ENCODE peak calls at places on chromosomes 1 and 21, in ten cellular contexts. One of them, this sample, is unnamed.

GRCh38 chr1:151939789-151940188 is 30.5 kb upstream of the THEM4 start:
- DNase-seq in NCI-H2171: no peak
- DNase-seq in anterior cingulate cortex: no peak
- DNase-seq in neural progenitor cell: no peak
- DNase-seq in NCI-H774: no peak
- DNase-seq in fibroblast of lung: no peak
- DNase-seq in adrenal gland: no peak
- DNase-seq in uterus: no peak
- DNase-seq in NB4: no peak
- DNase-seq in NCI-H1105: no peak
- DNase-seq in this sample: peak

GRCh38 chr1:200243042-200243437 is 166.8 kb downstream of the ZNF281 start:
- DNase-seq in NCI-H2171: peak
- DNase-seq in anterior cingulate cortex: no peak
- DNase-seq in neural progenitor cell: peak
- DNase-seq in NCI-H774: peak
- DNase-seq in fibroblast of lung: peak
- DNase-seq in adrenal gland: no peak
- DNase-seq in uterus: no peak
- DNase-seq in NB4: peak
- DNase-seq in NCI-H1105: no peak
- DNase-seq in this sample: no peak

GRCh38 chr1:64343105-64343960 is 126.6 kb upstream of the CACHD1 start:
- DNase-seq in NCI-H2171: no peak
- DNase-seq in anterior cingulate cortex: no peak
- DNase-seq in neural progenitor cell: no peak
- DNase-seq in NCI-H774: peak
- DNase-seq in fibroblast of lung: peak
- DNase-seq in adrenal gland: no peak
- DNase-seq in uterus: no peak
- DNase-seq in NB4: no peak
- DNase-seq in NCI-H1105: peak
- DNase-seq in this sample: no peak

GRCh38 chr1:1236945-1237873 is 5.2 kb downstream of the B3GALT6 start:
- DNase-seq in NCI-H2171: no peak
- DNase-seq in anterior cingulate cortex: no peak
- DNase-seq in neural progenitor cell: no peak
- DNase-seq in NCI-H774: no peak
- DNase-seq in fibroblast of lung: no peak
- DNase-seq in adrenal gland: no peak
- DNase-seq in uterus: no peak
- DNase-seq in NB4: no peak
- DNase-seq in NCI-H1105: no peak
- DNase-seq in this sample: no peak

GRCh38 chr21:33443174-33443573 is 36.6 kb downstream of the TMEM50B start:
- DNase-seq in NCI-H2171: no peak
- DNase-seq in anterior cingulate cortex: no peak
- DNase-seq in neural progenitor cell: no peak
- DNase-seq in NCI-H774: peak
- DNase-seq in fibroblast of lung: no peak
- DNase-seq in adrenal gland: no peak
- DNase-seq in uterus: no peak
- DNase-seq in NB4: no peak
- DNase-seq in NCI-H1105: no peak
- DNase-seq in this sample: no peak

GRCh38 chr21:29219165-29219770 is 79.5 kb upstream of the BACH1 start:
- DNase-seq in NCI-H2171: no peak
- DNase-seq in anterior cingulate cortex: no peak
- DNase-seq in neural progenitor cell: no peak
- DNase-seq in NCI-H774: no peak
- DNase-seq in fibroblast of lung: peak
- DNase-seq in adrenal gland: no peak
- DNase-seq in uterus: no peak
- DNase-seq in NB4: no peak
- DNase-seq in NCI-H1105: no peak
- DNase-seq in this sample: no peak

GRCh38 chr1:79044974-79045650 is 38.6 kb upstream of the ADGRL4 start:
- DNase-seq in NCI-H2171: no peak
- DNase-seq in anterior cingulate cortex: no peak
- DNase-seq in neural progenitor cell: peak
- DNase-seq in NCI-H774: no peak
- DNase-seq in fibroblast of lung: no peak
- DNase-seq in adrenal gland: no peak
- DNase-seq in uterus: no peak
- DNase-seq in NB4: peak
- DNase-seq in NCI-H1105: no peak
- DNase-seq in this sample: no peak

GRCh38 chr1:17438176-17438976 is 1.1 kb downstream of the RCC2 start:
- DNase-seq in NCI-H2171: peak
- DNase-seq in anterior cingulate cortex: peak
- DNase-seq in neural progenitor cell: peak
- DNase-seq in NCI-H774: peak
- DNase-seq in fibroblast of lung: peak
- DNase-seq in adrenal gland: peak
- DNase-seq in uterus: peak
- DNase-seq in NB4: peak
- DNase-seq in NCI-H1105: peak
- DNase-seq in this sample: peak

GRCh38 chr1:159068877-159069276 is 7.7 kb downstream of the AIM2 start:
- DNase-seq in NCI-H2171: no peak
- DNase-seq in anterior cingulate cortex: no peak
- DNase-seq in neural progenitor cell: no peak
- DNase-seq in NCI-H774: no peak
- DNase-seq in fibroblast of lung: peak
- DNase-seq in adrenal gland: no peak
- DNase-seq in uterus: no peak
- DNase-seq in NB4: peak
- DNase-seq in NCI-H1105: no peak
- DNase-seq in this sample: no peak

GRCh38 chr1:173603056-173603591 is at the start of gene SLC9C2:
- DNase-seq in NCI-H2171: no peak
- DNase-seq in anterior cingulate cortex: no peak
- DNase-seq in neural progenitor cell: no peak
- DNase-seq in NCI-H774: no peak
- DNase-seq in fibroblast of lung: peak
- DNase-seq in adrenal gland: peak
- DNase-seq in uterus: no peak
- DNase-seq in NB4: peak
- DNase-seq in NCI-H1105: no peak
- DNase-seq in this sample: no peak

GRCh38 chr1:210400043-210400840 is 71.5 kb downstream of the HHAT start:
- DNase-seq in NCI-H2171: peak
- DNase-seq in anterior cingulate cortex: peak
- DNase-seq in neural progenitor cell: peak
- DNase-seq in NCI-H774: peak
- DNase-seq in fibroblast of lung: peak
- DNase-seq in adrenal gland: peak
- DNase-seq in uterus: peak
- DNase-seq in NB4: peak
- DNase-seq in NCI-H1105: peak
- DNase-seq in this sample: peak

GRCh38 chr1:176852124-176852523 is 312.4 kb downstream of the ASTN1 start:
- DNase-seq in NCI-H2171: no peak
- DNase-seq in anterior cingulate cortex: no peak
- DNase-seq in neural progenitor cell: no peak
- DNase-seq in NCI-H774: no peak
- DNase-seq in fibroblast of lung: no peak
- DNase-seq in adrenal gland: no peak
- DNase-seq in uterus: no peak
- DNase-seq in NB4: no peak
- DNase-seq in NCI-H1105: no peak
- DNase-seq in this sample: no peak

GRCh38 chr21:39885119-39885848 is 18.0 kb downstream of the PCP4 start:
- DNase-seq in NCI-H2171: peak
- DNase-seq in anterior cingulate cortex: peak
- DNase-seq in neural progenitor cell: peak
- DNase-seq in NCI-H774: no peak
- DNase-seq in fibroblast of lung: no peak
- DNase-seq in adrenal gland: peak
- DNase-seq in uterus: peak
- DNase-seq in NB4: peak
- DNase-seq in NCI-H1105: peak
- DNase-seq in this sample: no peak

GRCh38 chr1:203147376-203147775 is 19.9 kb downstream of the ADORA1 start:
- DNase-seq in NCI-H2171: no peak
- DNase-seq in anterior cingulate cortex: peak
- DNase-seq in neural progenitor cell: no peak
- DNase-seq in NCI-H774: no peak
- DNase-seq in fibroblast of lung: no peak
- DNase-seq in adrenal gland: no peak
- DNase-seq in uterus: no peak
- DNase-seq in NB4: no peak
- DNase-seq in NCI-H1105: no peak
- DNase-seq in this sample: no peak

GRCh38 chr1:236944556-236944955 is 59.7 kb downstream of the MT1HL1 start:
- DNase-seq in NCI-H2171: no peak
- DNase-seq in anterior cingulate cortex: no peak
- DNase-seq in neural progenitor cell: no peak
- DNase-seq in NCI-H774: no peak
- DNase-seq in fibroblast of lung: no peak
- DNase-seq in adrenal gland: no peak
- DNase-seq in uterus: no peak
- DNase-seq in NB4: no peak
- DNase-seq in NCI-H1105: no peak
- DNase-seq in this sample: no peak

GRCh38 chr1:52771384-52771783 is 45.1 kb downstream of the ZYG11B start:
- DNase-seq in NCI-H2171: no peak
- DNase-seq in anterior cingulate cortex: no peak
- DNase-seq in neural progenitor cell: no peak
- DNase-seq in NCI-H774: no peak
- DNase-seq in fibroblast of lung: no peak
- DNase-seq in adrenal gland: no peak
- DNase-seq in uterus: no peak
- DNase-seq in NB4: no peak
- DNase-seq in NCI-H1105: no peak
- DNase-seq in this sample: no peak

GRCh38 chr1:207009182-207009850 is 23.2 kb downstream of the C1orf116 start:
- DNase-seq in NCI-H2171: no peak
- DNase-seq in anterior cingulate cortex: no peak
- DNase-seq in neural progenitor cell: no peak
- DNase-seq in NCI-H774: no peak
- DNase-seq in fibroblast of lung: no peak
- DNase-seq in adrenal gland: no peak
- DNase-seq in uterus: no peak
- DNase-seq in NB4: no peak
- DNase-seq in NCI-H1105: no peak
- DNase-seq in this sample: peak

GRCh38 chr1:44847786-44848185 is 4.7 kb upstream of the PTCH2 start:
- DNase-seq in NCI-H2171: no peak
- DNase-seq in anterior cingulate cortex: no peak
- DNase-seq in neural progenitor cell: no peak
- DNase-seq in NCI-H774: no peak
- DNase-seq in fibroblast of lung: no peak
- DNase-seq in adrenal gland: no peak
- DNase-seq in uterus: no peak
- DNase-seq in NB4: no peak
- DNase-seq in NCI-H1105: no peak
- DNase-seq in this sample: no peak

GRCh38 chr1:205907794-205908193 is 35.5 kb downstream of the SLC26A9 start:
- DNase-seq in NCI-H2171: no peak
- DNase-seq in anterior cingulate cortex: no peak
- DNase-seq in neural progenitor cell: peak
- DNase-seq in NCI-H774: no peak
- DNase-seq in fibroblast of lung: peak
- DNase-seq in adrenal gland: no peak
- DNase-seq in uterus: no peak
- DNase-seq in NB4: no peak
- DNase-seq in NCI-H1105: no peak
- DNase-seq in this sample: no peak

GRCh38 chr21:39972471-39972870 is 105.2 kb downstream of the PCP4 start:
- DNase-seq in NCI-H2171: no peak
- DNase-seq in anterior cingulate cortex: no peak
- DNase-seq in neural progenitor cell: no peak
- DNase-seq in NCI-H774: no peak
- DNase-seq in fibroblast of lung: no peak
- DNase-seq in adrenal gland: no peak
- DNase-seq in uterus: no peak
- DNase-seq in NB4: no peak
- DNase-seq in NCI-H1105: no peak
- DNase-seq in this sample: no peak

GRCh38 chr1:211648336-211648735 is 27.1 kb downstream of the NEK2 start:
- DNase-seq in NCI-H2171: no peak
- DNase-seq in anterior cingulate cortex: no peak
- DNase-seq in neural progenitor cell: no peak
- DNase-seq in NCI-H774: no peak
- DNase-seq in fibroblast of lung: no peak
- DNase-seq in adrenal gland: no peak
- DNase-seq in uterus: no peak
- DNase-seq in NB4: no peak
- DNase-seq in NCI-H1105: no peak
- DNase-seq in this sample: no peak

GRCh38 chr1:28642056-28642846 is 616 bp downstream of the TAF12 start:
- DNase-seq in NCI-H2171: no peak
- DNase-seq in anterior cingulate cortex: no peak
- DNase-seq in neural progenitor cell: no peak
- DNase-seq in NCI-H774: no peak
- DNase-seq in fibroblast of lung: no peak
- DNase-seq in adrenal gland: no peak
- DNase-seq in uterus: no peak
- DNase-seq in NB4: no peak
- DNase-seq in NCI-H1105: no peak
- DNase-seq in this sample: peak

GRCh38 chr1:67713071-67713806 is 28.2 kb downstream of the GADD45A start:
- DNase-seq in NCI-H2171: peak
- DNase-seq in anterior cingulate cortex: no peak
- DNase-seq in neural progenitor cell: no peak
- DNase-seq in NCI-H774: peak
- DNase-seq in fibroblast of lung: peak
- DNase-seq in adrenal gland: peak
- DNase-seq in uterus: peak
- DNase-seq in NB4: peak
- DNase-seq in NCI-H1105: peak
- DNase-seq in this sample: no peak

GRCh38 chr1:223846668-223847007 is 891 bp upstream of the TP53BP2 start:
- DNase-seq in NCI-H2171: peak
- DNase-seq in anterior cingulate cortex: no peak
- DNase-seq in neural progenitor cell: peak
- DNase-seq in NCI-H774: no peak
- DNase-seq in fibroblast of lung: peak
- DNase-seq in adrenal gland: peak
- DNase-seq in uterus: peak
- DNase-seq in NB4: peak
- DNase-seq in NCI-H1105: peak
- DNase-seq in this sample: no peak

GRCh38 chr1:184380468-184380867 is 6.4 kb upstream of the C1orf21 start:
- DNase-seq in NCI-H2171: no peak
- DNase-seq in anterior cingulate cortex: no peak
- DNase-seq in neural progenitor cell: no peak
- DNase-seq in NCI-H774: no peak
- DNase-seq in fibroblast of lung: no peak
- DNase-seq in adrenal gland: no peak
- DNase-seq in uterus: no peak
- DNase-seq in NB4: no peak
- DNase-seq in NCI-H1105: no peak
- DNase-seq in this sample: no peak

GRCh38 chr1:234368320-234369032 is 4.8 kb upstream of the COA6 start:
- DNase-seq in NCI-H2171: no peak
- DNase-seq in anterior cingulate cortex: peak
- DNase-seq in neural progenitor cell: no peak
- DNase-seq in NCI-H774: no peak
- DNase-seq in fibroblast of lung: no peak
- DNase-seq in adrenal gland: no peak
- DNase-seq in uterus: no peak
- DNase-seq in NB4: peak
- DNase-seq in NCI-H1105: no peak
- DNase-seq in this sample: peak